ENCODE peak calls at places on chromosome 18, in six cellular contexts. C is H1, F is K562, V is neuronal stem cell, J is fibroblast of lung, O is MM.1S. Z is an unnamed sample.

GRCh38 chr18:27713037-27713726 is 463.7 kb downstream of the CDH2 start:
- DNase-seq in F (no peak), V (peak), O (no peak), J (peak), C (no peak), Z (no peak)

GRCh38 chr18:48772457-48772856 is 178.3 kb downstream of the SMAD7 start:
- DNase-seq in V (no peak), F (no peak), O (no peak), J (no peak), C (no peak), Z (no peak)

GRCh38 chr18:49070552-49070951 is 119.8 kb upstream of the SMAD7 start:
- DNase-seq in J (no peak), F (no peak), V (no peak), C (no peak), O (no peak), Z (no peak)

GRCh38 chr18:7532942-7533341 is 34.2 kb upstream of the PTPRM start:
- DNase-seq in J (no peak), O (no peak), C (no peak), V (no peak), F (no peak), Z (no peak)

GRCh38 chr18:25349926-25350560 is 1.9 kb downstream of the ZNF521 start:
- DNase-seq in C (peak), V (peak), O (peak), J (peak), F (no peak), Z (peak)

GRCh38 chr18:27996792-27997191 is 180.1 kb downstream of the CDH2 start:
- DNase-seq in C (no peak), F (no peak), O (no peak), J (peak), V (no peak), Z (no peak)

GRCh38 chr18:40926679-40927078 is 1028.4 kb upstream of the PIK3C3 start:
- DNase-seq in O (no peak), J (peak), F (no peak), V (no peak), C (no peak), Z (no peak)

GRCh38 chr18:79732721-79733025 is 53.1 kb downstream of the CTDP1 start:
- DNase-seq in J (no peak), C (no peak), O (no peak), F (no peak), V (no peak), Z (no peak)

GRCh38 chr18:55513199-55513598 is 74.8 kb downstream of the TCF4 start:
- DNase-seq in F (no peak), J (peak), C (no peak), O (no peak), V (no peak), Z (no peak)

GRCh38 chr18:34039194-34039593 is 185.5 kb downstream of the NOL4 start:
- DNase-seq in C (no peak), O (peak), V (no peak), F (no peak), J (peak), Z (peak)

GRCh38 chr18:59140287-59140885 is 702 bp downstream of the SEC11C start:
- DNase-seq in C (no peak), O (peak), J (peak), F (peak), V (peak), Z (peak)

GRCh38 chr18:37524546-37525301 is 40.9 kb downstream of the CELF4 start:
- DNase-seq in J (no peak), F (no peak), V (no peak), C (peak), O (no peak), Z (no peak)

GRCh38 chr18:8313043-8313442 is 296.2 kb upstream of the RAB12 start:
- DNase-seq in C (no peak), V (no peak), F (no peak), O (no peak), J (no peak), Z (no peak)

GRCh38 chr18:79852561-79853302 is 55.0 kb downstream of the KCNG2 start:
- DNase-seq in O (no peak), F (no peak), J (no peak), V (no peak), C (peak), Z (no peak)

GRCh38 chr18:14933049-14933851 is 185.3 kb downstream of the ANKRD30B start:
- DNase-seq in F (no peak), J (no peak), V (no peak), C (peak), O (peak), Z (no peak)

GRCh38 chr18:42310956-42311355 is 355.9 kb downstream of the PIK3C3 start:
- DNase-seq in V (no peak), J (peak), C (no peak), F (no peak), O (no peak), Z (no peak)

GRCh38 chr18:23330423-23330822 is 122.7 kb upstream of the RIOK3 start:
- DNase-seq in V (no peak), J (no peak), F (no peak), O (no peak), C (no peak), Z (peak)

GRCh38 chr18:56200381-56200831 is 438.0 kb downstream of the TXNL1 start:
- DNase-seq in J (peak), O (no peak), F (no peak), V (no peak), C (no peak), Z (no peak)

GRCh38 chr18:48735070-48735676 is 196.3 kb downstream of the CTIF start:
- DNase-seq in V (no peak), F (no peak), C (no peak), J (peak), O (no peak), Z (no peak)

GRCh38 chr18:57209697-57210096 is 62.8 kb downstream of the BOD1L2 start:
- DNase-seq in F (no peak), O (peak), J (no peak), V (no peak), C (no peak), Z (no peak)

GRCh38 chr18:58497845-58498244 is 131.0 kb downstream of the ALPK2 start:
- DNase-seq in O (no peak), J (peak), V (no peak), C (no peak), F (no peak), Z (no peak)

GRCh38 chr18:68298340-68298739 is 416.6 kb downstream of the TMX3 start:
- DNase-seq in V (no peak), F (no peak), C (no peak), J (no peak), O (peak), Z (no peak)

GRCh38 chr18:9960263-9960904 is 46.6 kb downstream of the VAPA start:
- DNase-seq in C (no peak), F (no peak), V (no peak), J (no peak), O (no peak), Z (no peak)
- H3K9ac ChIP-seq in C (no peak), F (no peak), V (no peak), J (no peak), O (no peak), Z (no peak)

DNA sequence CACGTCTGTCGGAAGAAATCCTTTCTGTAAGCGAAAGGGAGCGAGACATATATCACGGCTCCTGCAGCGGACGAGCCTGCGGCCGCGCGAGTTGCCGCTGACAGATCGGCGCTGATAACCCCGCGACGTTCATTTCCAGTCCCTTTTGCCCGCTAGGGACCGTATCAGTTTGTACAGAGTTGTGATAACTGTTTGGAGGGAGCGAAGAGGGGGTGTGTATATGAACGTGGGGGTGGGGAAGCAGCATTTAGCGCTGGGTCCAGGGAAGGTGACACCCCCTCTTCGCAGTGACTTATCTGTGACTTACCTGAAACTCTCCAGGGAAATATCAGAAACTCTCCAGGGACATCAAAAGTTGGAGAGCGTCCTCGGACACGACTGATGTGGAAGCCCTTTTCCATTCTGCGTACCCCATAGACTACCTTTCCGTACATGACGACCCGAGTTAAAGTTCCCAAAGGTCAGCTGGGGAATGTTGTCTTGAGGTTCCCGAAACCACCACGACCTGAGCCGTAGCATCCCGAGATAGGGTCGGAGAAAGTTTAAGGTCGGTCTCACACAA is 948 bp upstream of the GATA6 start:
- DNase-seq in V (no peak), F (peak), C (peak), J (no peak), O (no peak), Z (no peak)
- H3K4me2 ChIP-seq in V (peak), F (peak), C (peak), J (peak), O (no peak), Z (no peak)

DNA sequence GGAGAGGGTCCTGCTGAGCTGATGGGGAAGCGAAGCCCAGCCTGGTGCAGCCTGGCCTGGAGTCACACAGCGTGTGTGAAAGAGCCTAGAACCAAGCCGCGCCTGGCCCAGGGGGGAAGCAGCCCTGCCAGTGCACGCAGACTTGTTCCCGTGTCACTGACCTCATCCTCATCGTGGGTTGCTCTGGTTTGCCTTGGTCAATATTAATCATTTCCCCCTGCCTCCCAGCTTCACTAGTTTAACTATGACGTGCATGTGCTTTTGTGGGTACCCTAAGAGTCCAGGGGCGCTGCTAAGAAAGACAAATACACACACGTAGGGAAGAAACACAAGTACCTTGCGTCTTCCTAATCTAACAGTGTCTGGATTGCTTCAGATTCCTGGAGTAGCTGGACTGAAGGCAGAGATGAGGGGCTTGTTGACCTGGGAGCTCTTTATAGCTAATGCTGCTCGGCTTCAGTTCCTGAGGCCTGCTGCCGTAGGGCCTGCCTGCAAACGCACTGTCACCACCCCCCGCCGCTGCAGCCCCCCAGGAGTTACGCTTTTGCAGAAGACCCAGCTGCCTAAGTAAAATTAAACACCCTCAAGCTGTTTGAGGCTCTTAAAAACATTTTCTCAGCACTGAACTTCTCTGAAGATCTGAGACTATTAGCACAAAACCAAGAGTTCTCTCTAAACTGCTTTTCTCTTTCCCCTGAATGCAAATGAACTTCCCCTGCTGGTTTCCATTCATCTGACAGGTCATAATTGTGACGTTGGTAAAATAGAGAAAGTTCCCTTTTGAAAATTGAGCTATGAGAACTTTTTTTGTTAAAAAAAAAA is 159.2 kb downstream of the FAM210A start:
- DNase-seq in F (no peak), V (no peak), J (no peak), C (no peak), O (peak), Z (peak)
- H3K9ac ChIP-seq in F (no peak), V (no peak), J (no peak), C (no peak), O (peak), Z (peak)

GRCh38 chr18:63309422-63309821 is 10.1 kb downstream of the BCL2 start:
- DNase-seq in F (no peak), J (no peak), V (no peak), C (no peak), O (no peak), Z (peak)

GRCh38 chr18:63303562-63303961 is 16.0 kb downstream of the BCL2 start:
- DNase-seq in C (no peak), O (no peak), V (no peak), J (no peak), F (no peak), Z (no peak)

GRCh38 chr18:63306819-63307554 is 12.6 kb downstream of the BCL2 start:
- DNase-seq in F (no peak), O (no peak), C (no peak), J (no peak), V (no peak), Z (no peak)

GRCh38 chr18:63302647-63303405 is 16.7 kb downstream of the BCL2 start:
- DNase-seq in V (no peak), F (no peak), J (no peak), C (no peak), O (no peak), Z (no peak)

DNA sequence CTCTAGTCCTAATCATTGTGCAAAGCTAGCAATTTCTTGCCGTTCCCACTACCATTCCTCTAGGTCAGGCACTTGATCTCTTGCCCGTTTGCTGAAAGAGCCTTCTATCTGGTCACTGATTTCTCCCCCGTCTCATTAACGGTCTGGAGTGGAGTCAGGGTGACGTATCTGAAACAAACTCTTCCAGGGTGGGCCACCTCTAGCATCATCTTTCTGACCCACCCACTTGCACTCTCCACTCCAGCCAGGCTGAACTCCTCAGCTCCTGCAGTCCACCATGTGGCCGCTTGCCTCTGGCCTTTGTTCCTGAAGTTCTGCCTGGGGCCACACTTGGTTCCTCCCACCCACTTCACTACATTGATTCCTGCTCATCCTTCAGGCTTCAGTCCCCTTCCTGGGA is 13.3 kb downstream of the BCL2 start:
- DNase-seq in V (no peak), C (no peak), J (no peak), O (no peak), F (no peak), Z (no peak)
- H3K4me2 ChIP-seq in V (no peak), C (no peak), J (no peak), O (no peak), F (no peak), Z (peak)

GRCh38 chr18:39211461-39211860 is 1645.9 kb upstream of the CELF4 start:
- DNase-seq in J (no peak), C (no peak), V (no peak), O (no peak), F (no peak), Z (no peak)

GRCh38 chr18:39200153-39200552 is 1634.6 kb upstream of the CELF4 start:
- DNase-seq in V (no peak), O (no peak), F (no peak), C (no peak), J (no peak), Z (no peak)

GRCh38 chr18:39209173-39209572 is 1643.6 kb upstream of the CELF4 start:
- DNase-seq in V (no peak), J (no peak), C (no peak), O (no peak), F (no peak), Z (no peak)

DNA sequence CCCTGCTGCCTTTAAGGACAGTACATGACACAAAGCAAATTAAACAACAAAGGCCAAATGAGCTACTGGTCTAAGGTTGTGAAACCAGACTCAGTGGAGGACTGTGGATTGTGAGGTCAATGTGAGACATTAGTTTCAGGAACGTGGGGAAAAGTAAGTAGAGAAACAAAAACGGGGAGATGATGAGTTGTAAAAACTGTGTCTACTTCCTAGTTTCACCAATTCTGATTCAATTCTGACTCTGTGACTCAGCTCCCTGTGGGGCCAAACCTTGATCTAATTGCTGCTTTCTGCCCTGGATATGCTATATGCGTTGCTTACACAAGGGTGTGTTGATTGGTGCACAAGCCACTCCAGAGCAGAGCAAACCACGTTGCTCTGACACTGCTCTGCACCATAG is 1640.0 kb upstream of the CELF4 start:
- DNase-seq in J (peak), V (no peak), F (no peak), O (no peak), C (no peak), Z (no peak)
- H3K9ac ChIP-seq in J (no peak), V (no peak), F (no peak), O (no peak), C (no peak), Z (no peak)

GRCh38 chr18:62852851-62853250 is 137.5 kb downstream of the PHLPP1 start:
- DNase-seq in C (no peak), J (peak), O (no peak), F (no peak), V (no peak), Z (no peak)
- H3K4me2 ChIP-seq in C (no peak), J (no peak), O (no peak), F (no peak), V (no peak), Z (no peak)

GRCh38 chr18:907171-907879 is 2.7 kb downstream of the ADCYAP1 start:
- DNase-seq in J (no peak), C (peak), O (no peak), V (no peak), F (no peak), Z (no peak)

GRCh38 chr18:910247-910646 is 5.6 kb downstream of the ADCYAP1 start:
- DNase-seq in O (no peak), F (no peak), J (no peak), C (no peak), V (no peak), Z (no peak)

GRCh38 chr18:907880-908512 is 3.3 kb downstream of the ADCYAP1 start:
- DNase-seq in C (peak), F (no peak), O (no peak), V (no peak), J (no peak), Z (no peak)

GRCh38 chr18:911025-911424 is 6.4 kb downstream of the ADCYAP1 start:
- DNase-seq in C (no peak), V (no peak), F (no peak), O (no peak), J (no peak), Z (no peak)

GRCh38 chr18:908631-909621 is 4.3 kb downstream of the ADCYAP1 start:
- DNase-seq in J (no peak), O (no peak), C (no peak), V (no peak), F (no peak), Z (no peak)
- H3K9ac ChIP-seq in J (no peak), O (no peak), C (no peak), V (peak), F (no peak), Z (no peak)

GRCh38 chr18:63307555-63308200 is 11.9 kb downstream of the BCL2 start:
- DNase-seq in V (no peak), O (no peak), F (no peak), J (peak), C (no peak), Z (peak)
- H3K4me2 ChIP-seq in V (no peak), O (no peak), F (no peak), J (no peak), C (no peak), Z (peak)

Z was measured in Karpas-422.